ENCODE peak calls at places on chromosome 20, in seven cellular contexts. E is HCT116; F is A673; D is CD8-positive, alpha-beta T cell; N is right lobe of liver; T is spleen; X is left ventricle myocardium inferior. S is an unnamed sample. For H3K4me1, the result is how much of the 10 kb centered on the place peaks cover.

GRCh38 chr20:49586967-49587587 is 19.1 kb upstream of the PTGIS start:
- DNase-seq in T (no peak), X (no peak), F (no peak), D (no peak), N (no peak), E (no peak), S (no peak)

GRCh38 chr20:51237278-51237677 is 214.4 kb upstream of the KCNG1 start:
- DNase-seq in T (no peak), N (no peak), X (peak), F (no peak), E (no peak), D (no peak), S (no peak)

GRCh38 chr20:6162239-6162638 is 39.4 kb upstream of the FERMT1 start:
- DNase-seq in X (peak), F (no peak), N (peak), E (no peak), D (no peak), T (no peak), S (no peak)

GRCh38 chr20:24160563-24161355 is 172.2 kb upstream of the GGTLC1 start:
- DNase-seq in D (no peak), X (peak), N (no peak), E (no peak), F (peak), T (no peak), S (no peak)

GRCh38 chr20:18832801-18833200 is 19.2 kb downstream of the SCP2D1 start:
- DNase-seq in D (no peak), E (no peak), N (no peak), T (no peak), X (no peak), F (no peak), S (no peak)

GRCh38 chr20:10716855-10717254 is 43.1 kb upstream of the JAG1 start:
- DNase-seq in X (no peak), T (no peak), E (no peak), D (no peak), F (peak), N (no peak), S (no peak)

GRCh38 chr20:41657655-41658054 is 39.5 kb upstream of the CHD6 start:
- DNase-seq in E (no peak), F (no peak), D (no peak), T (no peak), X (no peak), N (no peak), S (no peak)

GRCh38 chr20:41329435-41330342 is 10.9 kb upstream of the LPIN3 start:
- DNase-seq in E (peak), T (peak), F (peak), X (peak), D (peak), N (peak), S (peak)

GRCh38 chr20:47875302-47876025 is 90.2 kb upstream of the SULF2 start:
- DNase-seq in E (no peak), N (no peak), D (no peak), X (no peak), F (no peak), T (no peak), S (no peak)

GRCh38 chr20:47487175-47487917 is 14.3 kb upstream of the NCOA3 start:
- DNase-seq in X (no peak), E (no peak), N (no peak), T (peak), D (peak), F (no peak), S (no peak)

GRCh38 chr20:60268502-60268901 is 310.3 kb downstream of the CDH26 start:
- DNase-seq in T (no peak), F (no peak), N (no peak), E (no peak), D (no peak), X (no peak), S (no peak)

GRCh38 chr20:31608256-31608980 is 3.3 kb downstream of the ID1 start:
- DNase-seq in F (no peak), T (peak), X (peak), N (peak), D (no peak), E (peak), S (peak)

GRCh38 chr20:59342017-59342957 is 41.9 kb downstream of the EDN3 start:
- DNase-seq in N (no peak), E (no peak), F (peak), X (no peak), D (no peak), T (no peak), S (no peak)

GRCh38 chr20:51525241-51526104 is 17.0 kb downstream of the NFATC2 start:
- DNase-seq in E (no peak), X (no peak), D (no peak), N (no peak), F (no peak), T (peak), S (no peak)

GRCh38 chr20:63706027-63706695 is 1.6 kb downstream of the ARFRP1 start:
- DNase-seq in T (peak), X (no peak), F (no peak), D (no peak), N (no peak), E (no peak), S (no peak)

GRCh38 chr20:57736738-57737347 is 27.0 kb upstream of the PMEPA1 start:
- DNase-seq in F (no peak), N (peak), D (no peak), X (no peak), E (no peak), T (no peak), S (no peak)

GRCh38 chr20:41871063-41871462 is 252.9 kb upstream of the CHD6 start:
- DNase-seq in X (no peak), D (no peak), N (no peak), T (no peak), E (no peak), F (no peak), S (no peak)

GRCh38 chr20:60132162-60132826 is 174.1 kb downstream of the CDH26 start:
- DNase-seq in T (no peak), N (no peak), D (no peak), E (no peak), X (no peak), F (no peak), S (no peak)

GRCh38 chr20:38935285-38935684 is 9.1 kb downstream of the FAM83D start:
- DNase-seq in T (no peak), E (no peak), F (no peak), D (no peak), X (no peak), N (no peak), S (no peak)

GRCh38 chr20:46701556-46701955 is 7.9 kb upstream of the SLC2A10 start:
- DNase-seq in X (no peak), E (no peak), T (no peak), F (no peak), D (no peak), N (no peak), S (no peak)

GRCh38 chr20:62407221-62407992 is at the start of gene CABLES2:
- DNase-seq in X (peak), T (peak), E (peak), F (peak), D (peak), N (peak), S (peak)
- H3K4me1 ChIP-seq in X (under half), T (under half), E (under half), F (under half), D (under half), N (under half), S (under half)

DNA sequence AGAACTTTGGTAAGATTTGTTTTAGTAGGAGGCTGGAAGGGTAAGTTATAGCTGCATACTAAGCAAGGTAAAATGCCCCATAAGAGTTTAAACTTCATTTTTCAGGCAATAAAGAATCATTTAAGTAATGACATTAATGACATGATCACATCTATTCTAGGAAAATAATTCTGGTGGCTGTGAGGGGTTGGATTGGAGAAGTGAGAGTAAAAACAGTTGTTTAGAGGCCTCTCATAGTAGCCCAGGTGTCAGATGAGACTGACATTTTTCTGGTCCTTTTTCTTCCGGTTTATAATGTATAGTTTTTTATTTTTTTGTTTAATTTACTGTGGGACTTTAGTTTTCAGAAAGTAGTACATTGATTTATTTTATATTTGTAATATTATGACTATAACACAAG is 40.8 kb downstream of the ITCH start:
- DNase-seq in D (no peak), E (no peak), F (no peak), T (no peak), X (no peak), N (no peak), S (no peak)
- H3K27ac ChIP-seq in D (no peak), E (no peak), F (peak), T (no peak), X (peak), N (no peak), S (no peak)

GRCh38 chr20:45339084-45339483 is 9.1 kb downstream of the SDC4 start:
- DNase-seq in F (no peak), E (no peak), D (no peak), T (no peak), N (no peak), X (no peak), S (no peak)

GRCh38 chr20:45339799-45340198 is 8.4 kb downstream of the SDC4 start:
- DNase-seq in E (no peak), X (no peak), T (no peak), N (no peak), D (no peak), F (no peak), S (no peak)

GRCh38 chr20:45336530-45337366 is 11.5 kb downstream of the SDC4 start:
- DNase-seq in T (no peak), D (no peak), F (no peak), E (no peak), N (peak), X (no peak), S (no peak)

GRCh38 chr20:45338121-45339030 is 9.8 kb downstream of the SDC4 start:
- DNase-seq in E (no peak), F (no peak), T (no peak), N (no peak), D (no peak), X (no peak), S (no peak)

DNA sequence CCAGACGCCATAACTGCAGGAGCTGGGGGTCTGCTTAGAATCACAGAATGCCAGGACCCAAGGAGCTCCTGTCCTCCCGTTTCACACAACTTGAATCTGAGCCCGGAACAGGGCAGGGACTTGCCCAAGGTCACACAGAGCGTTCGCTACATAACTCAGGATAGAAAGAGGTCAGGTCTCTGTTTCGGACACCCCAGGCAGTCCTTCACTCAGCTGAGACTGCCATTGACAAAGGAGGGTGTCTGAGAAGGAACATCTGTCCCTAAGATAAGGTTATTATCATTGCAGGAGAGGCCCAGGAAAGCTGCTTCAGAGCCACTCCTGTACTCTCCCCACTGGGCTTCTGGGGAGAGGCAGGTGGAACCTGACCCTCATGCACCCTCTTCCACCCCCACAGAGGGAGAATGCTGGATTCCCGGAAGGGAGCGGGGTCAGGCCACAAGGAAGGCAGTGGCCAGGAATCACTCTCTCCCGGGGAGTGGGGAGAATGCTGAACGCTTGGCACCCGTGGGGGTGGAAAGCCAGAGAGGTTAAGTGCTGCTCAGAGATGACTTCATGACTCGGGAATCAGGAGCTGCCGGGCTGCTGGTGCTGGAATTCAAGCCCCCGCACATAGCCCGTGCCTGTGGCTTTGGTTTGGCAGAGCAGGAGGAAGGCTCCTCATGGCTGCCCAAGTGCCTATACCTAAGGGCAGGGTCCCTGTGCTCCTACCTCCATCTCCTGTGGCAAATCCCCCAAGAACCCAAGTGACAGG is 10.7 kb downstream of the SDC4 start:
- DNase-seq in D (no peak), X (peak), T (no peak), F (no peak), E (no peak), N (peak), S (peak)
- H3K4me1 ChIP-seq in D (under half), X (half or more), T (under half), F (under half), E (half or more), N (half or more), S (half or more)

DNA sequence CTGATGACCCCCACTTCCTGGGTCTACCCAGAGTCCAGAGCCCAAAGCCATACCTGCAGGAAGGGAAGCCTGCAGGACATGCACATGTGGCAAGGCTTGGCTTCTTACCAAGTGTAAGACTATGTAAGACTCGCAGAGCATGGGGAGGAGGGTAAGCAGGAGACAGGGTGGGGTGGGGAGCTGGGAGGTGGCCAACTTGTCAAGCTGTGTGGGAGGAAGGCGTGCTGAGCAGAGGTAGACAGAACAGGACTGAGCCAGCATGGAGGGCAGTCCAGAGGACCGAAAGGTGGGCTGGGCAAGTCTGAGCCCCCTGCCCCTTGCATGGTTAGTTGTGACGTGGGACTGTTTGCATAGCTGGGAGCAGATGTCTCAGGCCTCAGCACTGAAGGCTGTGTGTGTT is 53.4 kb upstream of the RNF24 start:
- DNase-seq in D (no peak), E (no peak), X (no peak), T (peak), F (no peak), N (no peak), S (no peak)
- H3K27ac ChIP-seq in D (no peak), E (no peak), X (no peak), T (no peak), F (no peak), N (no peak), S (no peak)

DNA sequence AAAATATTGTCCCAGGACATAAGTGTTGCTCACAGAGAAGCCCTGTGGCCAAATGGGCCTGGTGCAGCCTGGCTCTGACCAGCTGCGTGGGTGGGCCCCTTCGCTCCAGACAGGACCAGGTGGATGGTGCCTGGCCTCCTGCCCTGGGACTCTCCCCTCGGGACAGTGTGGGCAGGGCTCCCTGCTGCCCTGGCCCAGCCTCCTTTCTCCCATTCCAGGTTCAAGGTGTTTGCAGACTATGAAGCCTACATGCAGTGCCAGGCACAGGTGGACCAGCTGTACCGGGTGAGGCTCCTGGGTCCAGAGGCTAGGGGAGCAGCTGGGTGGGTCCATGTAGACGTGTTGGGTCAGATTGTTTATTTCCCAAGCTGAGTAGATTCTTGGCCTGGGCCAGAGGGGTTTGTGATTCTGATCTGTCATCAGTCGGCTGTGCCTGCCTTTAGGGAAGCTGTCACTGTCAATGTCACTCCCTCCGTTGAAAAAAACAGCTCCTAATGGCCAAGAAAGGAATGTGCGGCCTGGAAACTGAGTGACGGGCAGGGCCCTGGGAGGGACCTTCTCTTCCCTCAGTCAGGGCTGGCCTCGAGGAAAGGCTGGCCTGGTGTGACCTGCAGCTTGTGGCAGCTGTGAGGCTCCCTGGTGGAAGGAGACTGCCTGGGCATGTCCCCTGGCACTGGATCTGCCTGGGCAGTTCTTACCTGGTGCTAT is 47.7 kb downstream of the PYGB start:
- DNase-seq in F (no peak), X (peak), E (no peak), T (no peak), N (no peak), D (no peak), S (no peak)
- H3K4me1 ChIP-seq in F (under half), X (half or more), E (under half), T (under half), N (under half), D (under half), S (under half)

GRCh38 chr20:19990911-19991707 is 26.1 kb upstream of the NAA20 start:
- DNase-seq in T (no peak), N (no peak), D (no peak), F (peak), E (no peak), X (no peak), S (no peak)

GRCh38 chr20:19987046-19987445 is 30.1 kb upstream of the NAA20 start:
- DNase-seq in T (no peak), E (no peak), F (no peak), X (no peak), D (no peak), N (no peak), S (no peak)

GRCh38 chr20:19981091-19981490 is 36.1 kb upstream of the NAA20 start:
- DNase-seq in X (no peak), N (no peak), T (no peak), D (no peak), E (peak), F (peak), S (no peak)

GRCh38 chr20:19991826-19992225 is 25.3 kb upstream of the NAA20 start:
- DNase-seq in E (no peak), N (no peak), F (no peak), X (no peak), D (no peak), T (no peak), S (no peak)

DNA sequence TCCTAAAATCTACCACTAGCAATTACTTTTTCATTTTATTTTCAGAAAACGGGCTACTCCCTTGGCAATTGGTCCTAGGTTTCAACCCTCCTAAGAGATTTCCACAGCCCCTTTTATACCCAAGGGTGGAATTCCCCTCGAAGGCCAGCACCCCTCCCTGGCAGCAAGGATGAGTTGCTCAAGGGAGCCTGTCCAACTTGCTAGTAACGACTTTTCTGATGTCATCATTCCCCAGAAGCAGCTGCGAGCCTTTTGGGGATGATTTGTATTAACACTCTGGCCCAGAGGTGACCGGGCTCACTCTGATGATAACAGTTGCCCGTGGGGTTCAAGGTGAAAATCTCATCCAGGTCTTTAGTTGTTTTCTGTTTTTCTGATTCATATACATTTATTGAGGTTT is 30.7 kb upstream of the NAA20 start:
- DNase-seq in X (no peak), D (no peak), E (no peak), N (no peak), T (no peak), F (no peak), S (no peak)
- H3K27ac ChIP-seq in X (peak), D (no peak), E (no peak), N (no peak), T (no peak), F (no peak), S (peak)

DNA sequence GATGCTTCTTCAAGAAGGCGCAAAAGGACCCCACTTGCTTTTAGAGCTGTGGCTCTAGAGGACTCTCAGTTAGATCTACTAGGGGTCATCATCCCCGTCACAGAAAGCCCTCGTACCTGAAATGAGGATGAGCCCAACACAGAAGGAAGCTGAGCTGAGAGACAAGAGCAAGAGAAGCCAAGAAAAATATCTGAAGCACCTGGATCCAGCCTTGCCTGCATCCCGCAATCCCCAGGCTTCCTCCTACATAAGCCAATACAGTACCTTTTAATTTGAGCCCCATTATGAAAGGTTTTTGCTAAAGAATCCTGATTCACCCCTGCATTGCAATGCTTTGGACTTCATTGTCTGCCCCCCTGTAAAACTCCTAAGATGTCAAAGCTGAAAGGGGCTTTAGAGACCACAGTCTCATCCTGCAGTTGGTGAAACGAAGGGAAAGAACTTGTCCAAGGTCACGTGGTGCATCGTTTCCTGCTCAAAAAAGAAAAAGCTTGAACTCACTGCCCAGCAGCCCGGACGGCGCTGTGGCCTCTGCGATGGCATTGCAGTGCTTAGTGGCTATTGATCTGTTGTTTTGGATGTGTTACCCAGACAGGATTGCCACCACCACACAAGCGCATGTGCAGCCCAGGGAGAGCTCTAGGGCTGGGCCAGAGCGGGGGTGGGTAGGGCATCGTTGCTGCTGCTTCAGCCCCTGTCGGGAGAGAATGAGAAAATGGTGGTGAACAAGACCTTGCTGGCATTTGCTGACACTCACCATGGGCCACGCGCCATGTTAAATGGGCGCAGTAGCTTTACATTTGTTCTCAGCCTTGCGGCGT is 28.4 kb downstream of the AAR2 start:
- DNase-seq in D (no peak), E (no peak), T (no peak), F (no peak), X (no peak), N (no peak), S (no peak)
- H3K4me1 ChIP-seq in D (under half), E (under half), T (under half), F (under half), X (under half), N (under half), S (under half)

DNA sequence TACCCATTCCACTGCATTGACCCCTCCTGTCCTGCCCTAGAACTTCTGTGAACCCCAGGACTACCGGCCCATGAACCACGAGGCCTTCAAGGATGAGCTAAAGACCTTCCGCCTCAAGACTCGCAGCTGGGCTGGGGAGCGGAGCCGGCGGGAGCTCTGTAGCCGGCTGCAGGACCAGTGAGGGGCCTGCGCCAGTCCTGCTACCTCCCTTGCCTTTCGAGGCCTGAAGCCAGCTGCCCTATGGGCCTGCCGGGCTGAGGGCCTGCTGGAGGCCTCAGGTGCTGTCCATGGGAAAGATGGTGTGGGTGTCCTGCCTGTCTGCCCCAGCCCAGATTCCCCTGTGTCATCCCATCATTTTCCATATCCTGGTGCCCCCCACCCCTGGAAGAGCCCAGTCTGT is 8.7 kb downstream of the CDC25B start:
- DNase-seq in X (no peak), D (no peak), F (no peak), E (no peak), N (no peak), T (peak), S (no peak)
- H3K27ac ChIP-seq in X (peak), D (no peak), F (no peak), E (peak), N (no peak), T (no peak), S (peak)

S was measured in upper lobe of right lung.